ENCODE peak calls at places on chromosome 18, in ten cellular contexts. One of them, this sample, is unnamed.

GRCh38 chr18:8424917-8425725 is 184.1 kb upstream of the RAB12 start:
- DNase-seq in Calu3: peak; percentile 12
- DNase-seq in lung: no peak
- DNase-seq in NCI-H446 treated with DMSO at 0.1 percent for 48 hours: no peak
- DNase-seq in NAMALWA: no peak
- DNase-seq in stimulated activated CD4-positive, alpha-beta T cell treated with anti-CD3 and anti-CD28 coated beads, Interleukin-4, amount 100 ng/mL, for 4 hours: no peak
- DNase-seq in COR-L47: no peak
- DNase-seq in activated CD8-positive, alpha-beta memory T cell treated with anti-CD3 and anti-CD28 coated beads, Interleukin-2, amount 50 U/mL, for 48 hours: no peak
- DNase-seq in activated CD4-positive, alpha-beta T cell treated with anti-CD3 and anti-CD28 coated beads for 1 hour: no peak
- DNase-seq in hippocampal formation: no peak
- DNase-seq in this sample: no peak

GRCh38 chr18:6836331-6836730 is 106.8 kb downstream of the ARHGAP28 start:
- DNase-seq in Calu3: no peak
- DNase-seq in lung: no peak
- DNase-seq in NCI-H446 treated with DMSO at 0.1 percent for 48 hours: no peak
- DNase-seq in NAMALWA: no peak
- DNase-seq in stimulated activated CD4-positive, alpha-beta T cell treated with anti-CD3 and anti-CD28 coated beads, Interleukin-4, amount 100 ng/mL, for 4 hours: no peak
- DNase-seq in COR-L47: no peak
- DNase-seq in activated CD8-positive, alpha-beta memory T cell treated with anti-CD3 and anti-CD28 coated beads, Interleukin-2, amount 50 U/mL, for 48 hours: no peak
- DNase-seq in activated CD4-positive, alpha-beta T cell treated with anti-CD3 and anti-CD28 coated beads for 1 hour: no peak
- DNase-seq in hippocampal formation: no peak
- DNase-seq in this sample: no peak

GRCh38 chr18:21599585-21600525 is 649 bp downstream of the ESCO1 start:
- DNase-seq in Calu3: peak; percentile 77
- DNase-seq in lung: peak; percentile 62
- DNase-seq in NCI-H446 treated with DMSO at 0.1 percent for 48 hours: no peak
- DNase-seq in NAMALWA: peak; percentile 66
- DNase-seq in stimulated activated CD4-positive, alpha-beta T cell treated with anti-CD3 and anti-CD28 coated beads, Interleukin-4, amount 100 ng/mL, for 4 hours: peak; percentile 51
- DNase-seq in COR-L47: peak; percentile 78
- DNase-seq in activated CD8-positive, alpha-beta memory T cell treated with anti-CD3 and anti-CD28 coated beads, Interleukin-2, amount 50 U/mL, for 48 hours: peak; percentile 58
- DNase-seq in activated CD4-positive, alpha-beta T cell treated with anti-CD3 and anti-CD28 coated beads for 1 hour: no peak
- DNase-seq in hippocampal formation: peak; percentile 45
- DNase-seq in this sample: no peak

GRCh38 chr18:79765491-79766245 is 32.1 kb upstream of the KCNG2 start:
- DNase-seq in Calu3: no peak
- DNase-seq in lung: no peak
- DNase-seq in NCI-H446 treated with DMSO at 0.1 percent for 48 hours: no peak
- DNase-seq in NAMALWA: no peak
- DNase-seq in stimulated activated CD4-positive, alpha-beta T cell treated with anti-CD3 and anti-CD28 coated beads, Interleukin-4, amount 100 ng/mL, for 4 hours: no peak
- DNase-seq in COR-L47: no peak
- DNase-seq in activated CD8-positive, alpha-beta memory T cell treated with anti-CD3 and anti-CD28 coated beads, Interleukin-2, amount 50 U/mL, for 48 hours: no peak
- DNase-seq in activated CD4-positive, alpha-beta T cell treated with anti-CD3 and anti-CD28 coated beads for 1 hour: no peak
- DNase-seq in hippocampal formation: no peak
- DNase-seq in this sample: no peak

GRCh38 chr18:1014951-1015627 is 110.4 kb downstream of the ADCYAP1 start:
- DNase-seq in Calu3: no peak
- DNase-seq in lung: no peak
- DNase-seq in NCI-H446 treated with DMSO at 0.1 percent for 48 hours: no peak
- DNase-seq in NAMALWA: no peak
- DNase-seq in stimulated activated CD4-positive, alpha-beta T cell treated with anti-CD3 and anti-CD28 coated beads, Interleukin-4, amount 100 ng/mL, for 4 hours: no peak
- DNase-seq in COR-L47: no peak
- DNase-seq in activated CD8-positive, alpha-beta memory T cell treated with anti-CD3 and anti-CD28 coated beads, Interleukin-2, amount 50 U/mL, for 48 hours: no peak
- DNase-seq in activated CD4-positive, alpha-beta T cell treated with anti-CD3 and anti-CD28 coated beads for 1 hour: no peak
- DNase-seq in hippocampal formation: no peak
- DNase-seq in this sample: no peak

GRCh38 chr18:60053747-60054304 is 154.0 kb downstream of the PMAIP1 start:
- DNase-seq in Calu3: peak; percentile 74
- DNase-seq in lung: no peak
- DNase-seq in NCI-H446 treated with DMSO at 0.1 percent for 48 hours: no peak
- DNase-seq in NAMALWA: no peak
- DNase-seq in stimulated activated CD4-positive, alpha-beta T cell treated with anti-CD3 and anti-CD28 coated beads, Interleukin-4, amount 100 ng/mL, for 4 hours: no peak
- DNase-seq in COR-L47: no peak
- DNase-seq in activated CD8-positive, alpha-beta memory T cell treated with anti-CD3 and anti-CD28 coated beads, Interleukin-2, amount 50 U/mL, for 48 hours: no peak
- DNase-seq in activated CD4-positive, alpha-beta T cell treated with anti-CD3 and anti-CD28 coated beads for 1 hour: no peak
- DNase-seq in hippocampal formation: no peak
- DNase-seq in this sample: no peak

GRCh38 chr18:901769-902168 is 2.9 kb upstream of the ADCYAP1 start:
- DNase-seq in Calu3: no peak
- DNase-seq in lung: no peak
- DNase-seq in NCI-H446 treated with DMSO at 0.1 percent for 48 hours: no peak
- DNase-seq in NAMALWA: no peak
- DNase-seq in stimulated activated CD4-positive, alpha-beta T cell treated with anti-CD3 and anti-CD28 coated beads, Interleukin-4, amount 100 ng/mL, for 4 hours: no peak
- DNase-seq in COR-L47: peak; percentile 68
- DNase-seq in activated CD8-positive, alpha-beta memory T cell treated with anti-CD3 and anti-CD28 coated beads, Interleukin-2, amount 50 U/mL, for 48 hours: no peak
- DNase-seq in activated CD4-positive, alpha-beta T cell treated with anti-CD3 and anti-CD28 coated beads for 1 hour: no peak
- DNase-seq in hippocampal formation: no peak
- DNase-seq in this sample: no peak

GRCh38 chr18:13710460-13710859 is 15.9 kb downstream of the FAM210A start:
- DNase-seq in Calu3: peak; percentile 75
- DNase-seq in lung: no peak
- DNase-seq in NCI-H446 treated with DMSO at 0.1 percent for 48 hours: no peak
- DNase-seq in NAMALWA: no peak
- DNase-seq in stimulated activated CD4-positive, alpha-beta T cell treated with anti-CD3 and anti-CD28 coated beads, Interleukin-4, amount 100 ng/mL, for 4 hours: no peak
- DNase-seq in COR-L47: no peak
- DNase-seq in activated CD8-positive, alpha-beta memory T cell treated with anti-CD3 and anti-CD28 coated beads, Interleukin-2, amount 50 U/mL, for 48 hours: no peak
- DNase-seq in activated CD4-positive, alpha-beta T cell treated with anti-CD3 and anti-CD28 coated beads for 1 hour: no peak
- DNase-seq in hippocampal formation: no peak
- DNase-seq in this sample: no peak

GRCh38 chr18:58793361-58793760 is 71.3 kb upstream of the ZNF532 start:
- DNase-seq in Calu3: no peak
- DNase-seq in lung: no peak
- DNase-seq in NCI-H446 treated with DMSO at 0.1 percent for 48 hours: no peak
- DNase-seq in NAMALWA: no peak
- DNase-seq in stimulated activated CD4-positive, alpha-beta T cell treated with anti-CD3 and anti-CD28 coated beads, Interleukin-4, amount 100 ng/mL, for 4 hours: no peak
- DNase-seq in COR-L47: no peak
- DNase-seq in activated CD8-positive, alpha-beta memory T cell treated with anti-CD3 and anti-CD28 coated beads, Interleukin-2, amount 50 U/mL, for 48 hours: no peak
- DNase-seq in activated CD4-positive, alpha-beta T cell treated with anti-CD3 and anti-CD28 coated beads for 1 hour: no peak
- DNase-seq in hippocampal formation: no peak
- DNase-seq in this sample: no peak

GRCh38 chr18:42296723-42297122 is 341.7 kb downstream of the PIK3C3 start:
- DNase-seq in Calu3: no peak
- DNase-seq in lung: no peak
- DNase-seq in NCI-H446 treated with DMSO at 0.1 percent for 48 hours: no peak
- DNase-seq in NAMALWA: no peak
- DNase-seq in stimulated activated CD4-positive, alpha-beta T cell treated with anti-CD3 and anti-CD28 coated beads, Interleukin-4, amount 100 ng/mL, for 4 hours: no peak
- DNase-seq in COR-L47: no peak
- DNase-seq in activated CD8-positive, alpha-beta memory T cell treated with anti-CD3 and anti-CD28 coated beads, Interleukin-2, amount 50 U/mL, for 48 hours: no peak
- DNase-seq in activated CD4-positive, alpha-beta T cell treated with anti-CD3 and anti-CD28 coated beads for 1 hour: no peak
- DNase-seq in hippocampal formation: no peak
- DNase-seq in this sample: no peak

GRCh38 chr18:10481831-10482230 is 27.4 kb downstream of the APCDD1 start:
- DNase-seq in Calu3: no peak
- DNase-seq in lung: no peak
- DNase-seq in NCI-H446 treated with DMSO at 0.1 percent for 48 hours: no peak
- DNase-seq in NAMALWA: no peak
- DNase-seq in stimulated activated CD4-positive, alpha-beta T cell treated with anti-CD3 and anti-CD28 coated beads, Interleukin-4, amount 100 ng/mL, for 4 hours: no peak
- DNase-seq in COR-L47: no peak
- DNase-seq in activated CD8-positive, alpha-beta memory T cell treated with anti-CD3 and anti-CD28 coated beads, Interleukin-2, amount 50 U/mL, for 48 hours: no peak
- DNase-seq in activated CD4-positive, alpha-beta T cell treated with anti-CD3 and anti-CD28 coated beads for 1 hour: no peak
- DNase-seq in hippocampal formation: no peak
- DNase-seq in this sample: no peak

GRCh38 chr18:4106407-4107033 is 348.6 kb downstream of the DLGAP1 start:
- DNase-seq in Calu3: peak; percentile 71
- DNase-seq in lung: peak; percentile 51
- DNase-seq in NCI-H446 treated with DMSO at 0.1 percent for 48 hours: no peak
- DNase-seq in NAMALWA: peak; percentile 76
- DNase-seq in stimulated activated CD4-positive, alpha-beta T cell treated with anti-CD3 and anti-CD28 coated beads, Interleukin-4, amount 100 ng/mL, for 4 hours: peak; percentile 60
- DNase-seq in COR-L47: peak; percentile 38
- DNase-seq in activated CD8-positive, alpha-beta memory T cell treated with anti-CD3 and anti-CD28 coated beads, Interleukin-2, amount 50 U/mL, for 48 hours: peak; percentile 84
- DNase-seq in activated CD4-positive, alpha-beta T cell treated with anti-CD3 and anti-CD28 coated beads for 1 hour: peak; percentile 23
- DNase-seq in hippocampal formation: peak; percentile 56
- DNase-seq in this sample: peak; percentile 9

GRCh38 chr18:11251891-11252270 is 102.5 kb upstream of the PIEZO2 start:
- DNase-seq in Calu3: no peak
- DNase-seq in lung: no peak
- DNase-seq in NCI-H446 treated with DMSO at 0.1 percent for 48 hours: no peak
- DNase-seq in NAMALWA: no peak
- DNase-seq in stimulated activated CD4-positive, alpha-beta T cell treated with anti-CD3 and anti-CD28 coated beads, Interleukin-4, amount 100 ng/mL, for 4 hours: no peak
- DNase-seq in COR-L47: no peak
- DNase-seq in activated CD8-positive, alpha-beta memory T cell treated with anti-CD3 and anti-CD28 coated beads, Interleukin-2, amount 50 U/mL, for 48 hours: no peak
- DNase-seq in activated CD4-positive, alpha-beta T cell treated with anti-CD3 and anti-CD28 coated beads for 1 hour: no peak
- DNase-seq in hippocampal formation: no peak
- DNase-seq in this sample: no peak

GRCh38 chr18:67514901-67515540 is 1.5 kb downstream of the DSEL start:
- DNase-seq in Calu3: no peak
- DNase-seq in lung: no peak
- DNase-seq in NCI-H446 treated with DMSO at 0.1 percent for 48 hours: no peak
- DNase-seq in NAMALWA: no peak
- DNase-seq in stimulated activated CD4-positive, alpha-beta T cell treated with anti-CD3 and anti-CD28 coated beads, Interleukin-4, amount 100 ng/mL, for 4 hours: no peak
- DNase-seq in COR-L47: no peak
- DNase-seq in activated CD8-positive, alpha-beta memory T cell treated with anti-CD3 and anti-CD28 coated beads, Interleukin-2, amount 50 U/mL, for 48 hours: no peak
- DNase-seq in activated CD4-positive, alpha-beta T cell treated with anti-CD3 and anti-CD28 coated beads for 1 hour: no peak
- DNase-seq in hippocampal formation: no peak
- DNase-seq in this sample: no peak

GRCh38 chr18:55850904-55851303 is 262.9 kb upstream of the TCF4 start:
- DNase-seq in Calu3: no peak
- DNase-seq in lung: no peak
- DNase-seq in NCI-H446 treated with DMSO at 0.1 percent for 48 hours: peak; percentile 12
- DNase-seq in NAMALWA: no peak
- DNase-seq in stimulated activated CD4-positive, alpha-beta T cell treated with anti-CD3 and anti-CD28 coated beads, Interleukin-4, amount 100 ng/mL, for 4 hours: no peak
- DNase-seq in COR-L47: no peak
- DNase-seq in activated CD8-positive, alpha-beta memory T cell treated with anti-CD3 and anti-CD28 coated beads, Interleukin-2, amount 50 U/mL, for 48 hours: no peak
- DNase-seq in activated CD4-positive, alpha-beta T cell treated with anti-CD3 and anti-CD28 coated beads for 1 hour: no peak
- DNase-seq in hippocampal formation: no peak
- DNase-seq in this sample: no peak

GRCh38 chr18:49898421-49898820 is 85.1 kb upstream of the ACAA2 start:
- DNase-seq in Calu3: peak; percentile 29
- DNase-seq in lung: peak; percentile 53
- DNase-seq in NCI-H446 treated with DMSO at 0.1 percent for 48 hours: no peak
- DNase-seq in NAMALWA: peak; percentile 79
- DNase-seq in stimulated activated CD4-positive, alpha-beta T cell treated with anti-CD3 and anti-CD28 coated beads, Interleukin-4, amount 100 ng/mL, for 4 hours: peak; percentile 35
- DNase-seq in COR-L47: no peak
- DNase-seq in activated CD8-positive, alpha-beta memory T cell treated with anti-CD3 and anti-CD28 coated beads, Interleukin-2, amount 50 U/mL, for 48 hours: peak; percentile 81
- DNase-seq in activated CD4-positive, alpha-beta T cell treated with anti-CD3 and anti-CD28 coated beads for 1 hour: peak; percentile 18
- DNase-seq in hippocampal formation: peak; percentile 26
- DNase-seq in this sample: no peak

GRCh38 chr18:8095947-8096570 is 513.2 kb upstream of the RAB12 start:
- DNase-seq in Calu3: no peak
- DNase-seq in lung: no peak
- DNase-seq in NCI-H446 treated with DMSO at 0.1 percent for 48 hours: no peak
- DNase-seq in NAMALWA: no peak
- DNase-seq in stimulated activated CD4-positive, alpha-beta T cell treated with anti-CD3 and anti-CD28 coated beads, Interleukin-4, amount 100 ng/mL, for 4 hours: no peak
- DNase-seq in COR-L47: no peak
- DNase-seq in activated CD8-positive, alpha-beta memory T cell treated with anti-CD3 and anti-CD28 coated beads, Interleukin-2, amount 50 U/mL, for 48 hours: no peak
- DNase-seq in activated CD4-positive, alpha-beta T cell treated with anti-CD3 and anti-CD28 coated beads for 1 hour: no peak
- DNase-seq in hippocampal formation: no peak
- DNase-seq in this sample: no peak